ENCODE peak calls at places on chromosomes 13 and 19, in four cellular contexts. V, X, M and Y are unnamed samples.

GRCh38 chr19:35090160-35090794 is 25.3 kb upstream of the FXYD3 start:
- DNase-seq in M (peak), X (peak), V (no peak), Y (no peak)

GRCh38 chr13:89584058-89584457 is 1763.4 kb upstream of the MIR17HG start:
- DNase-seq in X (no peak), M (no peak), V (peak), Y (no peak)

GRCh38 chr13:90627813-90628212 is 719.7 kb upstream of the MIR17HG start:
- DNase-seq in X (no peak), V (no peak), M (no peak), Y (no peak)

GRCh38 chr13:35512271-35512920 is 35.9 kb upstream of the MAB21L1 start:
- DNase-seq in X (no peak), M (peak), V (peak), Y (peak)

GRCh38 chr13:22050951-22051563 is 380.2 kb downstream of the FGF9 start:
- DNase-seq in X (no peak), V (no peak), M (no peak), Y (no peak)

GRCh38 chr13:112960671-112961070 is 8.3 kb upstream of the MCF2L start:
- DNase-seq in X (no peak), V (no peak), M (no peak), Y (no peak)

GRCh38 chr19:15015946-15016542 is 33.2 kb upstream of the CASP14 start:
- DNase-seq in M (peak), X (no peak), V (no peak), Y (no peak)

GRCh38 chr19:29587518-29587986 is 18.5 kb upstream of the POP4 start:
- DNase-seq in X (peak), M (peak), V (no peak), Y (peak)

GRCh38 chr13:65744761-65745160 is 1485.4 kb downstream of the PCDH9 start:
- DNase-seq in X (no peak), V (peak), M (peak), Y (peak)

GRCh38 chr13:73325351-73326214 is 266.8 kb downstream of the KLF5 start:
- DNase-seq in M (no peak), X (peak), V (no peak), Y (no peak)

GRCh38 chr13:93280688-93281087 is 54.1 kb downstream of the GPC6 start:
- DNase-seq in X (no peak), V (no peak), M (no peak), Y (no peak)
- H3K4me3 ChIP-seq in X (no peak), V (no peak), M (no peak), Y (no peak)

GRCh38 chr19:44447864-44448674 is at the start of gene ZNF229:
- DNase-seq in V (peak), X (peak), M (peak), Y (peak)
- H3K4me3 ChIP-seq in V (peak), X (peak), M (peak), Y (peak)

GRCh38 chr13:46641274-46642081 is 88.5 kb downstream of the LRCH1 start:
- DNase-seq in M (no peak), V (no peak), X (no peak), Y (no peak)
- H3K4me3 ChIP-seq in M (no peak), V (no peak), X (no peak), Y (no peak)

GRCh38 chr19:4371209-4371897 is 28.0 kb downstream of the MPND start:
- DNase-seq in V (no peak), M (no peak), X (no peak), Y (no peak)
- H3K4me3 ChIP-seq in V (no peak), M (no peak), X (no peak), Y (no peak)

GRCh38 chr19:51971624-51972023 is 15.0 kb downstream of the ZNF350 start:
- DNase-seq in M (peak), X (no peak), V (no peak), Y (no peak)

GRCh38 chr19:51965583-51965982 is 21.1 kb downstream of the ZNF350 start:
- DNase-seq in X (no peak), M (no peak), V (no peak), Y (no peak)

DNA sequence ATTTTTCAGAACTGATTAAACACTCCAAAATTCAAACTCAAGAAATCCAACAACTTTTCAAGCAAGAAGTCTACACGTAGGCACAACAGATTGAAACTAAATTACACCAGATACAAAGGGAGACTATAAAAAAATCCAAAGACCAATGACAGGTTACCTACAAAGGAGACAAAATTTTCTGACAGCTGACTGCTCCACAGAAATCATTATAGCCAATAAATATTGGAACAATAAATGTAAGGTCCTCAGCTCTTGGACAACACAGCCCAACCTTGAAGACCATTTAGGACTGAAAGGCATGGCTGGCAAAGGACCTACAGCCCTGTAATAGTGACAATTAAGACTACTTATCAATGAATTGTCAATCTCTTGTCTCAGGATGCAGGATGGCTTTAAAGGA is 15.9 kb downstream of the ZNF350 start:
- DNase-seq in V (no peak), X (no peak), M (no peak), Y (no peak)
- H3K4me3 ChIP-seq in V (no peak), X (no peak), M (no peak), Y (no peak)

GRCh38 chr19:41928221-41928683 is at the start of gene ERFL:
- DNase-seq in X (no peak), V (no peak), M (no peak), Y (no peak)

GRCh38 chr19:41927810-41928192 is 448 bp downstream of the ERFL start:
- DNase-seq in V (no peak), M (no peak), X (peak), Y (no peak)

GRCh38 chr19:41926028-41926860 is 2.0 kb downstream of the ERFL start:
- DNase-seq in X (no peak), M (no peak), V (no peak), Y (no peak)

GRCh38 chr19:41925208-41926003 is 2.8 kb downstream of the ERFL start:
- DNase-seq in M (no peak), X (no peak), V (no peak), Y (no peak)

DNA sequence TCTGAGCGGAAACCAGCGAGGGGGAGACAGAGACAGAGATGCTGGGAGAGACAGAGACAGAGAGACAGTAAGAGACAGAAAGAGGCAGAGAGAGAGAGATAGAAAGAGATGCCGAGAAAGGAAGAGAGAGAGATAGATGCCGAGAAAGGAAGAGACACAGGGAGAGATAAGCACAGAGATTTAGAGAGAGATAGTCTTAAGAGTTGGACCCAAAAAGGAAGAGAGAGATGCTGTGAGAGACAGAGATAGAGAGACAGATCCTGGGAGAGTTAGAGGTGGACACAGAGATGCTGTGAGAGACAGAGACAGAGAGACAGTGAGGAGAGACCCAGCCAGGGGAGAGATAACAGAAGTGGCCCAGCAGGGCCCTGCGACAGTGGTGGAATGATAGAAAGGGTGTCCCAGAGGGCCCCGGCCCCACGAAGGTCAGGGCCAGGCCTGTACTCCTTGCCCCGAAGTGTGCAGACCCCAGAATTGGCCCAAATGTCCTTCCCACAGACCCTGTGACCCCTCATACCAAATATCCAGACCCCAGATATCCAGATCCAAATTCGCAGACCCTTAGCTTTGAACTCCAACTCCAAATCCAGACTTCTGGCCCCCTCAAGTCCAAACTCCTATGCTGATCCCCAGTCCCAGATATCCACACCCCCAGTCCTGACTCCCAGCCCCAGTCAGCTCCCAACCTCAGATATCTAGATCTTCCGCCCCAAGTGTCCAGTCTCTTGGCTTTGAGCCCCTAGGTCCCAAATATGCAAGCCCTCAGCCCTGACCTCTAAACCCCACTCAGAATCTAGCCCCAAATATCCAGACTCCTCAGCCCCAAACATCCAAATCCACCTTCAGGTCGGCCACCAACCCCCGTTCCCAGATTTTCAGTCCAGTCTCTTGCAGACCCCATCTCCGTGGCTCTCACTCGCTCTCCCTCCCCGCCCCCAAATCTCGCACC is 1.1 kb downstream of the ERFL start:
- DNase-seq in V (no peak), X (no peak), M (no peak), Y (no peak)
- H3K4me3 ChIP-seq in V (no peak), X (peak), M (no peak), Y (no peak)

GRCh38 chr19:13155472-13156284 is 5.5 kb downstream of the IER2 start:
- DNase-seq in V (peak), M (peak), X (peak), Y (no peak)
- H3K4me3 ChIP-seq in V (peak), M (peak), X (peak), Y (peak)

GRCh38 chr19:5941673-5942072 is 27.6 kb downstream of the CAPS start:
- DNase-seq in X (no peak), V (no peak), M (no peak), Y (no peak)

GRCh38 chr19:5942991-5943390 is 28.9 kb downstream of the CAPS start:
- DNase-seq in V (no peak), X (no peak), M (no peak), Y (no peak)

GRCh38 chr19:5947435-5947834 is 30.5 kb downstream of the RANBP3 start:
- DNase-seq in M (peak), X (peak), V (peak), Y (no peak)

GRCh38 chr19:5940260-5941208 is 26.5 kb downstream of the CAPS start:
- DNase-seq in V (no peak), M (no peak), X (no peak), Y (no peak)

DNA sequence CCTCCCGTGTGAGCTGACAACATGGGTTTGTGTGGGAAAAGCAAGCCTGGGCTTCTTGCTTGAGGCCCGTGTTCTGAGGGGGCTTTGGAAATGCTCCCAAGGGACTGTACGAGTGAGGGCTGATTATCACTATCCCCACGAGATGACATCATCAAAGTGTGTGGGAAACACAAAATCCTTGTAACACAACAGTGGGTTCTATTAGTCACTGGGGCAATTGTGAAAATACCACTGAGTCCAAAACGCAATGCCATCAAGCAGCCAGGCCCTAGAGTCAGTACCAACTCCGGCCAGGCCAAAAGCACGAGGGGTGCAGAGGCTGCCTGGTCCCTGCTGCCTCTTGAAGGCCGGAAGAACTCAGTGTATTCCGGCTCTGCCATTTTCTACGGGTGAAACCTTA is 29.6 kb downstream of the CAPS start:
- DNase-seq in M (peak), V (peak), X (no peak), Y (no peak)
- H3K4me3 ChIP-seq in M (no peak), V (no peak), X (no peak), Y (no peak)

GRCh38 chr19:17929056-17929455 is 3.8 kb upstream of the CCDC124 start:
- DNase-seq in V (no peak), X (no peak), M (no peak), Y (no peak)
- H3K4me3 ChIP-seq in V (no peak), X (no peak), M (no peak), Y (no peak)

GRCh38 chr19:33685541-33685940 is 63.8 kb downstream of the CHST8 start:
- DNase-seq in X (no peak), V (no peak), M (no peak), Y (no peak)

GRCh38 chr19:33683881-33684549 is 62.3 kb downstream of the CHST8 start:
- DNase-seq in M (peak), X (no peak), V (no peak), Y (peak)

GRCh38 chr19:33686246-33686645 is 64.5 kb downstream of the CHST8 start:
- DNase-seq in V (no peak), X (no peak), M (no peak), Y (no peak)

GRCh38 chr19:33686687-33687541 is 65.2 kb downstream of the CHST8 start:
- DNase-seq in M (no peak), V (no peak), X (no peak), Y (no peak)

DNA sequence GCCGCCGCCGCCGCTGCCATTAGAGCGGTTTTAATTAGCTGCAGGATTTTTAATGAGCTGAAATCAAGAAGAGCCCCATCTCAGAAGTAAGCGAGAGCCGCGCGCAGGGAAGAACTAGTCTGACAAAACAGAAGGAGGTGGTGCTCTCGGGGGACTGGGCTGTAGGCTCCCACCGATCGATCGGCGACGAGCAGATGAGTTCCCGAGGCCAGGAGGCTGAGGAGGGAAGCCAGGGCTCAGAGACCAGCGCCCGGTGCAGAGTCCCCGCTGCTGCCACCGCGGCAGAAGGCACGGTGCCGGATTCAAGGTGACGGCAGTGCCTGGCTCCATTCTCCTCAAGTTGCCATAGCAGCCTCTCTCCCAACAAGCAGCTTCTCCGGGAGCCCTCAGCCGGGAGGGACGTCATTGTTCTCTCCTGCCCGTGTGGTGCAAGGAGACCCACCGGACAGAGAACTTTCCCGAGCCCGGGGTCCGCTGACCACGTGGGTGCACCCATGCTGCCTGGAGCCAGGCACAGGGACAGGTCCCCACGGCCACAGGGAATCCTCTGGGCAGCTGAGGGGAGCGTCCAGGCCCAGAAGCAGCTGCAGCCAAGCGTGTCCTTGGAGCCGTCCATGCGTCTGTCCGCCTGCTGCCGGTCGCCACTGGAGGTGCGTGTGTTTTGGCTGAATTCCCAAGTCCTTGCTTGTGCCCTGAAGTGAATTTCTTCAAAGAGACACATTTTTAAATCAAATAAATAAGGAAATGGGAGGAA is 63.0 kb downstream of the CHST8 start:
- DNase-seq in X (no peak), V (no peak), M (no peak), Y (no peak)
- H3K4me3 ChIP-seq in X (no peak), V (no peak), M (no peak), Y (no peak)